ENCODE peak calls at places on chromosomes 2 and 18, in five cellular contexts. S is AG08395, B is COR-L47, Q is GM04503, Y is NB4. F is an unnamed sample.

GRCh38 chr2:218807626-218808025 is 24.0 kb downstream of the PRKAG3 start:
- DNase-seq in B (no peak), S (no peak), Q (no peak), Y (no peak), F (no peak)

GRCh38 chr2:142718731-142719130 is 158.7 kb upstream of the KYNU start:
- DNase-seq in B (no peak), Y (no peak), S (no peak), Q (no peak), F (no peak)

GRCh38 chr2:40420478-40420877 is 31.4 kb downstream of the SLC8A1 start:
- DNase-seq in Q (no peak), Y (no peak), S (no peak), B (no peak), F (no peak)

GRCh38 chr2:132978840-132979239 is 308.8 kb upstream of the LYPD1 start:
- DNase-seq in S (no peak), Q (no peak), B (no peak), Y (no peak), F (no peak)

GRCh38 chr2:166417669-166418068 is 41.9 kb upstream of the SCN9A start:
- DNase-seq in Y (peak), B (peak), Q (peak), S (peak), F (no peak)

GRCh38 chr2:49832555-49832954 is 678.2 kb upstream of the FSHR start:
- DNase-seq in S (no peak), Y (no peak), Q (no peak), B (no peak), F (no peak)

GRCh38 chr2:16608661-16609643 is 56.7 kb downstream of the CYRIA start:
- DNase-seq in Y (peak), S (peak), B (peak), Q (peak), F (peak)

GRCh38 chr18:22670914-22671313 is 253.2 kb upstream of the CTAGE1 start:
- DNase-seq in Q (no peak), S (no peak), Y (no peak), B (no peak), F (no peak)

GRCh38 chr2:72579595-72580180 is 246.1 kb downstream of the EXOC6B start:
- DNase-seq in B (peak), S (peak), Q (no peak), Y (peak), F (no peak)

GRCh38 chr2:18559531-18559930 is 922 bp downstream of the RDH14 start:
- DNase-seq in S (peak), B (no peak), Y (no peak), Q (no peak), F (no peak)

GRCh38 chr2:235546436-235546835 is 52.6 kb downstream of the AGAP1 start:
- DNase-seq in S (no peak), Q (no peak), Y (no peak), B (no peak), F (no peak)

GRCh38 chr2:18149660-18150246 is 271.3 kb downstream of the KCNS3 start:
- DNase-seq in S (peak), B (peak), Y (peak), Q (peak), F (no peak)

GRCh38 chr18:27577740-27578139 is 392.6 kb upstream of the CHST9 start:
- DNase-seq in Q (no peak), B (no peak), S (no peak), Y (no peak), F (no peak)

GRCh38 chr2:43609304-43609883 is 13.6 kb upstream of the THADA start:
- DNase-seq in Q (no peak), B (peak), Y (peak), S (peak), F (no peak)

GRCh38 chr2:32632089-32632488 is 4.2 kb downstream of the TTC27 start:
- DNase-seq in B (no peak), Q (no peak), S (no peak), Y (peak), F (no peak)

GRCh38 chr2:168816369-168816768 is 13.9 kb downstream of the NOSTRIN start:
- DNase-seq in Q (peak), S (peak), Y (no peak), B (no peak), F (peak)

GRCh38 chr2:46278952-46279351 is 18.3 kb upstream of the EPAS1 start:
- DNase-seq in S (no peak), B (no peak), Q (no peak), Y (no peak), F (no peak)

GRCh38 chr18:11251891-11252270 is 102.5 kb upstream of the PIEZO2 start:
- DNase-seq in S (peak), Q (no peak), B (no peak), Y (no peak), F (no peak)

GRCh38 chr2:112884869-112885502 is 26.0 kb upstream of the IL37 start:
- DNase-seq in B (no peak), S (peak), Q (no peak), Y (peak), F (no peak)

GRCh38 chr2:99297990-99298389 is 3.0 kb downstream of the LYG1 start:
- DNase-seq in Y (peak), Q (peak), B (no peak), S (peak), F (no peak)

GRCh38 chr2:240127911-240128607 is 8.0 kb downstream of the COPS9 start:
- DNase-seq in B (no peak), Q (no peak), S (no peak), Y (no peak), F (no peak)

GRCh38 chr18:67199993-67200617 is 316.4 kb downstream of the DSEL start:
- DNase-seq in Q (peak), S (peak), Y (peak), B (peak), F (peak)

GRCh38 chr2:197090713-197091367 is 164.3 kb upstream of the PGAP1 start:
- DNase-seq in B (no peak), Q (no peak), Y (no peak), S (no peak), F (no peak)

GRCh38 chr2:98663521-98664090 is 55.2 kb downstream of the UNC50 start:
- DNase-seq in B (no peak), Y (no peak), S (no peak), Q (no peak), F (no peak)

GRCh38 chr18:44778788-44779187 is 98.1 kb downstream of the SETBP1 start:
- DNase-seq in S (no peak), Q (no peak), B (peak), Y (no peak), F (no peak)

GRCh38 chr2:64613276-64613675 is 40.4 kb downstream of the SERTAD2 start:
- DNase-seq in S (peak), Y (no peak), Q (no peak), B (no peak), F (no peak)

GRCh38 chr18:58618822-58619553 is 9.9 kb downstream of the ALPK2 start:
- DNase-seq in Q (no peak), S (no peak), Y (no peak), B (no peak), F (no peak)

GRCh38 chr2:15943378-15943851 is 3.1 kb downstream of the MYCN start:
- DNase-seq in Y (peak), B (no peak), S (no peak), Q (no peak), F (no peak)

GRCh38 chr2:36967236-36967876 is 1.0 kb upstream of the STRN start:
- DNase-seq in B (peak), S (no peak), Q (no peak), Y (peak), F (no peak)

F was measured in BJ.